ENCODE peak calls at places on chromosomes 13 and 19, in six cellular contexts. S is tibial nerve, L is uterus, O is NB4, D is body of pancreas, Y is A549. T is an unnamed sample.

GRCh38 chr13:67932991-67933390 is 702.9 kb upstream of the PCDH9 start:
- DNase-seq in S (no peak), L (no peak), O (no peak), D (no peak), Y (no peak), T (no peak)

GRCh38 chr13:74324338-74324737 is 190.1 kb upstream of the KLF12 start:
- DNase-seq in S (no peak), L (no peak), O (no peak), D (no peak), Y (no peak), T (no peak)

GRCh38 chr19:17260842-17261325 is 3.7 kb downstream of the USHBP1 start:
- DNase-seq in S (peak; percentile 64), L (peak; percentile 66), O (peak; percentile 91), D (peak; percentile 89), Y (peak; percentile 89), T (peak; percentile 80)

GRCh38 chr19:29881386-29881785 is 60.7 kb upstream of the URI1 start:
- DNase-seq in S (no peak), L (no peak), O (no peak), D (no peak), Y (no peak), T (no peak)

GRCh38 chr19:8368136-8368535 is 4.2 kb downstream of the ANGPTL4 start:
- DNase-seq in S (no peak), L (no peak), O (no peak), D (no peak), Y (no peak), T (no peak)

GRCh38 chr19:29625316-29625715 is 19.2 kb downstream of the POP4 start:
- DNase-seq in S (no peak), L (no peak), O (no peak), D (no peak), Y (no peak), T (no peak)

GRCh38 chr13:32048816-32049215 is 17.2 kb downstream of the FRY start:
- DNase-seq in S (no peak), L (no peak), O (peak; percentile 77), D (no peak), Y (no peak), T (no peak)

GRCh38 chr19:12821761-12822160 is 12.6 kb downstream of the RTBDN start:
- DNase-seq in S (no peak), L (no peak), O (no peak), D (no peak), Y (no peak), T (no peak)

GRCh38 chr13:99617474-99618255 is 116.4 kb downstream of the TM9SF2 start:
- DNase-seq in S (peak; percentile 41), L (peak; percentile 37), O (peak; percentile 55), D (no peak), Y (peak; percentile 40), T (peak; percentile 40)

GRCh38 chr13:33624253-33624652 is 193.7 kb upstream of the RFC3 start:
- DNase-seq in S (no peak), L (no peak), O (no peak), D (no peak), Y (no peak), T (no peak)
- TF ChIP-seq CTCF in S (no peak), L (no peak), O (no peak), D (no peak), Y (no peak), T (no peak)

DNA sequence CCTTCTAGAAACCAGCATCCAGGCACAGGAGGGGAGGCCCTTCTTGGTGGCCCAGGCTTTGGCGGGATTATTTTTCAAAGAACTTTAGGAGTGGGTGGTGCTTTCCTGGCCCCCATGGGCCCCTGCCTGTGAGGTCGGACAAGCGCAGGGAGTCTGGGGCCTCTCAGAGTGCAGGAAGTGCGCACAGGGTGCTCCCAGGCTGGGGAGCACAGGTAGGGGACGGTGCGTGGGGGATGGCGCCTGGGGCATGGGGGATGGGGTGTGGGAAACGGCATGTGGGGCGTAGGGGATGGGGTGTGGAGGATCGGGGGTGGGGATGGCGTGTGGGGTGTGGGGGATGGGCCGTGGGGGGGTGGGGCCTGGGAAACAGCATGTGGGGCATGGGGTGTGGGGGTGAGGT is 462 bp downstream of the F7 start:
- DNase-seq in S (no peak), L (no peak), O (no peak), D (no peak), Y (no peak), T (no peak)
- H3K4me3 ChIP-seq in S (no peak overlapping the region), L (no peak overlapping the region), O (no peak overlapping the region), D (no peak overlapping the region), Y (no peak overlapping the region), T (no peak overlapping the region)

DNA sequence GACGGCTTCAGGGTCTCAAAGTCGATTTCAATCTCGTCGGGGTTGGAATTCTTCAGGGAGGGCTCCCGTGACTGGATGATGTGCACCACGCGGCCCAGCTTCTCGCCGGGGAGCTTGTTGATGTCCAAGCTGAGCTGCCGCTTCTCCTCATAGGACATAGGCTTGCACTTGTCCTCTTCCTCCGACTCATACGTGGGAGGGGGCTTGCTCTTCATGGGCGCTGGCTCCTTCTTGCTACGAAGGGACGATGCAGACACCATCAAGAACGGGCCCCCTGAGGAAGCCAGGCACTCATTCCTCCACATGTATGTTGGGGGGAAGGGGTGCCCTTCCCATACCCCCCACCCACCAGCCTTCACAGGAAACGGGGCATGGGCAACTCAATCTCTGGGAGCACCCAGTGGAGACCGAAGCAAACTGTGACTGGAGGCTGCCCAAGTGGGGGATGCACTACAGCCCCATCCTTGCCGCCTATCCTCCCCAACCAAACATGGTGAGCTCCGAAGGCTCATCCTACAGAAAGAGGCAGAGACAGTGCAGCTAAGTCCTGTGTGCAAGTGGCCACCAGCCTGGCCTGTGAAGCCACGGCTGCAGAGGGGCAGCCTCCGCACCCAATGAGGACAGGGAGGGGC is 23.2 kb upstream of the EPHX3 start:
- DNase-seq in S (no peak), L (no peak), O (no peak), D (no peak), Y (no peak), T (no peak)
- TF ChIP-seq POLR2A in S (no peak), L (no peak), O (no peak), D (no peak), Y (no peak), T (no peak)

GRCh38 chr13:59677966-59678814 is 485.5 kb downstream of the DIAPH3 start:
- DNase-seq in S (peak; percentile 26), L (no peak), O (peak; percentile 56), D (no peak), Y (peak; percentile 6), T (no peak)
- TF ChIP-seq CTCF in S (peak; percentile 65), L (peak; percentile 37), O (peak; percentile 84), D (peak; percentile 83), Y (peak; percentile 52), T (no peak)

GRCh38 chr13:43128504-43128929 is 105.1 kb downstream of the DNAJC15 start:
- DNase-seq in S (no peak), L (peak; percentile 40), O (no peak), D (no peak), Y (no peak), T (no peak)
- H3K4me3 ChIP-seq in S (no peak overlapping the region), L (no peak overlapping the region), O (no peak overlapping the region), D (no peak overlapping the region), Y (no peak overlapping the region), T (peak overlapping the region; percentile 5)